ENCODE peak calls at places on chromosome 13, in four cellular contexts. I, D, B and T are unnamed samples.

GRCh38 chr13:113897161-113897560 is 33.3 kb upstream of the GAS6 start:
- DNase-seq in D (no peak), B (no peak), I (no peak), T (peak)

GRCh38 chr13:54486421-54487166 is 1458.0 kb downstream of the OLFM4 start:
- DNase-seq in B (no peak), D (no peak), I (no peak), T (no peak)

GRCh38 chr13:110448230-110448629 is 113.3 kb downstream of the RAB20 start:
- DNase-seq in I (no peak), D (no peak), B (no peak), T (no peak)

GRCh38 chr13:95035311-95036109 is 265.7 kb downstream of the ABCC4 start:
- DNase-seq in B (no peak), D (no peak), I (no peak), T (no peak)

GRCh38 chr13:32001392-32001768 is 30.2 kb upstream of the FRY start:
- DNase-seq in I (no peak), B (peak), D (no peak), T (peak)

GRCh38 chr13:80979035-80979641 is 638.2 kb upstream of the SPRY2 start:
- DNase-seq in B (peak), I (peak), D (no peak), T (peak)

GRCh38 chr13:78762825-78763224 is 103.9 kb upstream of the OBI1 start:
- DNase-seq in D (no peak), B (no peak), I (no peak), T (no peak)

GRCh38 chr13:35144496-35144895 is 202.4 kb downstream of the NBEA start:
- DNase-seq in B (no peak), I (no peak), D (no peak), T (no peak)

GRCh38 chr13:98054301-98054700 is 88.6 kb upstream of the FARP1 start:
- DNase-seq in D (no peak), B (no peak), I (no peak), T (no peak)

GRCh38 chr13:48273346-48273745 is 30.2 kb upstream of the RB1 start:
- DNase-seq in I (no peak), B (no peak), D (no peak), T (no peak)

GRCh38 chr13:48278806-48279205 is 24.7 kb upstream of the RB1 start:
- DNase-seq in I (no peak), B (no peak), D (no peak), T (no peak)

GRCh38 chr13:48275507-48275906 is 28.0 kb upstream of the RB1 start:
- DNase-seq in I (no peak), D (no peak), B (no peak), T (no peak)
- TF ChIP-seq HDAC6 in I (no peak), D (no peak), B (no peak), T (no peak)

GRCh38 chr13:71714802-71715375 is 152.1 kb downstream of the DACH1 start:
- DNase-seq in D (no peak), B (no peak), I (no peak), T (no peak)
- TF ChIP-seq HDAC6 in D (no peak), B (no peak), I (no peak), T (no peak)

GRCh38 chr13:27658569-27658968 is 36.9 kb downstream of the POLR1D start:
- DNase-seq in I (no peak), B (no peak), D (no peak), T (no peak)
- TF ChIP-seq HDAC6 in I (no peak), B (no peak), D (no peak), T (no peak)

GRCh38 chr13:39887424-39887823 is 232.0 kb downstream of the COG6 start:
- DNase-seq in D (no peak), B (no peak), I (no peak), T (no peak)
- TF ChIP-seq HDAC6 in D (no peak), B (no peak), I (no peak), T (no peak)

DNA sequence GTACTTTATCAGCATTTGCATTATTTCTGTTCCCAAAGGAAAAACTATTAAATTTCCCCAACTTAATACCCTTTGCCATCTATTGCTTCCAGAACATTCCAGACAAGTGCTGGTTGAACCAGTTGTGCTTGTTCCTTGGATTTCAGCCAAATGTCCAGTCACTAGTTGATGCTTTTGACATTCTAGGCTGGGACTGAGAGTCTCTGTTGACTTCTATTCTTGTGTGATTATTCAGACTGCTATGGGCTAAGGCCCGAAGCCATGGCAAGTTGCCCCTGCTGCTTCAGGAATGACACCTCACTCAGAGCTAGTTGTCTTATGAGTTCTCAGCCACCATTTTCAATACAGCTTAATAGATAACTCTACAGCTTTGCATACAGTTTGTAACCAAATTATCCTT is 458.1 kb upstream of the ARGLU1 start:
- DNase-seq in D (no peak), B (no peak), I (no peak), T (no peak)
- TF ChIP-seq HDAC6 in D (no peak), B (no peak), I (no peak), T (no peak)